ENCODE peak calls at places on chromosome 12, in five cellular contexts. K is mesendoderm, M is GM12878, H is neuronal stem cell, L is MM.1S. E is an unnamed sample.

GRCh38 chr12:43758728-43759563 is at the start of the genes IRAK4 and PUS7L:
- DNase-seq in L (peak), M (peak), K (peak), H (peak), E (peak)

GRCh38 chr12:20596036-20596435 is 99.1 kb upstream of the SLCO1C1 start:
- DNase-seq in H (no peak), M (no peak), L (no peak), K (no peak), E (no peak)

GRCh38 chr12:113162102-113163029 is 12.8 kb downstream of the CFAP73 start:
- DNase-seq in H (no peak), L (no peak), M (no peak), K (peak), E (peak)

GRCh38 chr12:122894173-122895121 is 1.5 kb downstream of the VPS37B start:
- DNase-seq in K (peak), H (no peak), L (no peak), M (no peak), E (no peak)

GRCh38 chr12:93879476-93880376 is 202.6 kb downstream of the CRADD start:
- DNase-seq in H (no peak), K (no peak), M (no peak), L (no peak), E (no peak)

GRCh38 chr12:14018080-14018479 is 36.7 kb upstream of the GRIN2B start:
- DNase-seq in M (no peak), L (no peak), K (no peak), H (no peak), E (no peak)

GRCh38 chr12:132056959-132057358 is 87.2 kb downstream of the DDX51 start:
- DNase-seq in H (no peak), M (no peak), L (no peak), K (no peak), E (no peak)

GRCh38 chr12:103814436-103814835 is 26.6 kb downstream of the NT5DC3 start:
- DNase-seq in M (no peak), K (no peak), L (no peak), H (no peak), E (no peak)

GRCh38 chr12:50590869-50591268 is 86.1 kb downstream of the DIP2B start:
- DNase-seq in M (no peak), K (no peak), H (no peak), L (no peak), E (no peak)

GRCh38 chr12:121578230-121579189 is 2.3 kb downstream of the KDM2B start:
- DNase-seq in L (no peak), H (peak), K (peak), M (no peak), E (no peak)

GRCh38 chr12:105256921-105257320 is 20.9 kb upstream of the APPL2 start:
- DNase-seq in M (no peak), H (no peak), K (no peak), L (no peak), E (no peak)

GRCh38 chr12:29455087-29455486 is 42.4 kb downstream of the OVCH1 start:
- DNase-seq in H (no peak), L (no peak), M (no peak), K (no peak), E (no peak)

GRCh38 chr12:105212431-105212830 is 23.5 kb downstream of the APPL2 start:
- DNase-seq in L (no peak), K (no peak), H (no peak), M (no peak), E (no peak)

GRCh38 chr12:65098364-65098763 is 22.7 kb downstream of the WIF1 start:
- DNase-seq in L (no peak), K (no peak), H (no peak), M (no peak), E (no peak)

GRCh38 chr12:120726510-120726793 is 826 bp downstream of the ACADS start:
- DNase-seq in L (no peak), K (no peak), M (no peak), H (no peak), E (no peak)

GRCh38 chr12:49069507-49070346 is at the start of gene RHEBL1:
- DNase-seq in L (peak), K (peak), M (peak), H (peak), E (peak)

GRCh38 chr12:26966842-26967241 is 28.6 kb downstream of the FGFR1OP2 start:
- DNase-seq in K (no peak), M (no peak), L (no peak), H (no peak), E (no peak)

GRCh38 chr12:26621932-26622331 is 211.1 kb downstream of the ITPR2 start:
- DNase-seq in M (no peak), H (no peak), K (no peak), L (no peak), E (no peak)

GRCh38 chr12:52515319-52515646 is 4.9 kb downstream of the KRT5 start:
- DNase-seq in K (no peak), H (no peak), M (no peak), L (no peak), E (no peak)
- H3K9ac ChIP-seq in K (no peak), H (no peak), M (no peak), L (no peak), E (no peak)

GRCh38 chr12:108633081-108633533 is 587 bp downstream of the SELPLG start:
- DNase-seq in K (no peak), M (no peak), H (no peak), L (no peak), E (no peak)
- H3K4me2 ChIP-seq in K (no peak), M (peak), H (no peak), L (peak), E (peak)

GRCh38 chr12:45298721-45299120 is 82.8 kb downstream of the ANO6 start:
- DNase-seq in L (no peak), H (no peak), K (peak), M (no peak), E (no peak)
- H3K27ac ChIP-seq in L (no peak), H (no peak), K (no peak), M (no peak), E (no peak)

DNA sequence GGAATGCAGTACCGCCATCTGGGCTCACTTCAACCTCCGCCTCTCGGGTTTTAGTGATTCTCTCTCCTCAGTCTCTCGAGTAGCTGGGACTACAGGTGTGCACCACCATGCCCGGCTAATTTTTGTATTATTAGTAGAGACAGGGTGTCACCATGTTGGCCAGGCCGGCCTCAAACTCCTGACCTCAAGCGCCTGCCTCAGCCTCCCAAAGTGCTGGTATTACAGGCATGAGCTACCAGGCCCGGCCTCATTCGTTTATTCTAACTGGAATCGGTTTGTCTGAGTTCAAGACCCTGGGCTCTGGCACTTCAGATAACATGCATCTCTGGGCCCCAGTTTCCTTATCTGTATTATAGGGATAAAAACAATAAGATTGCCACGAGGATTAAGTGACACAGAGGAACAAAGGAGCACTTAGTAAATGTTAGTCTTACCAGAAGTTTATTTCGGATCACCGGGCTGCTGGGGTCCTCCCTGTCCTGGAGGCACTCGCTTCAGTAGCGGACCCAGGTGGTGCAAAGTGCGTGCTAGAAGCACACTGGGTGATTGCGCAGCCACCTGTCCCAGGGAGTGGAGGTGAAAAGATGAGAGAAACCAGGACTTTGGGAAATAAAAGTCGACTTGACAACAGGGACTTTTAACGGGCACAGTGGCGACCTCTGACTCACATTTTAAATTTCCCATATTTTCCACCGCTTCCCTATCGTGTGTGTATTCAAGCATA is 37.5 kb downstream of the ACACB start:
- DNase-seq in H (peak), L (peak), K (peak), M (no peak), E (no peak)
- H3K9ac ChIP-seq in H (no peak), L (peak), K (peak), M (no peak), E (no peak)